ENCODE peak calls at places on chromosome 5, in nine cellular contexts. L is psoas muscle; C is PC-9; D is breast epithelium; J is HL-60; Y is CD8-positive, alpha-beta T cell; S is CD8-positive, alpha-beta memory T cell; N is neural progenitor cell; Z is heart right ventricle. U is an unnamed sample.

GRCh38 chr5:23269981-23270380 is 237.4 kb upstream of the PRDM9 start:
- DNase-seq in Y (no peak), D (no peak), C (no peak), J (no peak), Z (no peak), L (no peak), N (no peak), S (no peak), U (no peak)

GRCh38 chr5:55960779-55961178 is 34.0 kb downstream of the IL6ST start:
- DNase-seq in Y (no peak), Z (no peak), C (no peak), J (no peak), S (no peak), N (no peak), D (no peak), L (no peak), U (peak; percentile 36)

GRCh38 chr5:67648201-67648671 is 451.6 kb upstream of the CD180 start:
- DNase-seq in D (peak; percentile 58), C (no peak), Z (peak; percentile 74), J (no peak), L (peak; percentile 88), Y (no peak), N (no peak), S (no peak), U (no peak)

GRCh38 chr5:43652537-43653302 is 49.7 kb downstream of the NNT start:
- DNase-seq in S (no peak), N (no peak), C (no peak), Y (no peak), J (no peak), L (peak; percentile 51), D (no peak), Z (no peak), U (no peak)

GRCh38 chr5:76402880-76403712 is at the start of gene IQGAP2:
- DNase-seq in J (peak; percentile 70), S (peak; percentile 94), Z (peak; percentile 69), N (peak; percentile 87), D (peak; percentile 71), Y (peak; percentile 92), C (peak; percentile 39), L (peak; percentile 76), U (peak; percentile 95)

GRCh38 chr5:38922199-38922598 is 76.4 kb downstream of the OSMR start:
- DNase-seq in J (peak; percentile 4), Z (peak; percentile 33), N (peak; percentile 66), Y (no peak), D (no peak), S (peak; percentile 54), L (no peak), C (peak; percentile 75), U (no peak)

GRCh38 chr5:14327624-14328023 is 184.5 kb downstream of the TRIO start:
- DNase-seq in S (no peak), D (no peak), J (no peak), L (no peak), Z (no peak), C (no peak), N (no peak), Y (no peak), U (no peak)

GRCh38 chr5:2864515-2864914 is 113.0 kb upstream of the IRX2 start:
- DNase-seq in D (no peak), N (no peak), J (no peak), Y (no peak), L (no peak), S (no peak), Z (no peak), C (no peak), U (no peak)

GRCh38 chr5:124620743-124621142 is 125.7 kb downstream of the ZNF608 start:
- DNase-seq in L (no peak), J (no peak), S (no peak), D (no peak), Z (no peak), C (no peak), N (no peak), Y (no peak), U (no peak)

GRCh38 chr5:138974227-138975063 is 99.3 kb upstream of the LRRTM2 start:
- DNase-seq in Z (peak; percentile 33), L (no peak), D (no peak), Y (no peak), C (no peak), J (no peak), N (peak; percentile 34), S (no peak), U (no peak)

GRCh38 chr5:95823738-95824609 is 1.4 kb upstream of the GLRX start:
- DNase-seq in D (no peak), N (no peak), Z (peak; percentile 53), Y (peak; percentile 77), S (peak; percentile 79), L (peak; percentile 82), C (peak; percentile 65), J (peak; percentile 57), U (peak; percentile 89)

GRCh38 chr5:112737088-112737471 is 605 bp upstream of the APC start:
- DNase-seq in Y (no peak), N (peak; percentile 9), Z (no peak), C (no peak), S (no peak), D (no peak), J (no peak), L (no peak), U (no peak)

GRCh38 chr5:54135042-54135441 is 175.3 kb downstream of the ARL15 start:
- DNase-seq in Y (no peak), D (no peak), Z (no peak), N (no peak), S (no peak), C (no peak), J (no peak), L (no peak), U (no peak)

GRCh38 chr5:157571357-157571827 is 4.2 kb downstream of the ADAM19 start:
- DNase-seq in D (no peak), Z (no peak), Y (peak; percentile 32), J (peak; percentile 52), N (no peak), L (peak; percentile 60), C (peak; percentile 42), S (no peak), U (no peak)

DNA sequence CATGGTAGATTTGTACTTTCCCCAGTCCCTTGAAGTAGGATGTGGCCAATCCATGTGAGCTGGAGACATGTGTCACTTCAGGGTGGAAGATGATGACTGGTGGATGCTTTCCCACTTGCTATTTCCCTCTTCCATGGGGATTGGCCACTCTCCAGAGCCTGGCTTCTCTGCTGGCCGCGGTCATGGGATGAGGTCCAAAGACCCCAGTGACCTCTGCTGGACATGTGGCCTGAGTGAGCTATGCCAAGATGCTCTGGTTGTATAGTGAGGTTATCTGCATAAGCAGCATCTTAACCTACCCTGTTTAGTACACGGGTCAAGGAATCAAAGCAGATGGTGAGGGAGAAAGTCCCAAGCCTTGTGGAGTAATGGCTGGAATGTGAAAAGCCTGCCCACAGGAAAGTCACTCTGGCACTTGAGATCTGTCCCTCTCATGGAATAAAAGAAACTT is 47.1 kb downstream of the SH3PXD2B start:
- DNase-seq in S (no peak), N (no peak), Y (no peak), Z (no peak), D (no peak), L (no peak), J (no peak), C (no peak), U (no peak)
- H3K27ac ChIP-seq in S (no peak overlapping the region), N (no peak overlapping the region), Y (no peak overlapping the region), Z (no peak overlapping the region), D (peak overlapping the region; percentile 80), L (no peak overlapping the region), J (no peak overlapping the region), C (peak overlapping the region; percentile 74), U (peak overlapping the region; percentile 43)

GRCh38 chr5:140294753-140295152 is 8.1 kb downstream of the PFDN1 start:
- DNase-seq in D (no peak), Z (no peak), Y (no peak), N (no peak), J (no peak), S (no peak), L (no peak), C (no peak), U (no peak)
- H3K27ac ChIP-seq in D (peak overlapping the region; percentile 26), Z (peak overlapping the region; percentile 85), Y (no peak overlapping the region), N (no peak overlapping the region), J (no peak overlapping the region), S (no peak overlapping the region), L (peak overlapping the region; percentile 83), C (peak overlapping the region; percentile 45), U (peak overlapping the region; percentile 25)

GRCh38 chr5:181217111-181217804 is 5.8 kb upstream of the TRIM41 start:
- DNase-seq in N (peak; percentile 83), Y (peak; percentile 81), D (no peak), S (peak; percentile 76), J (no peak), Z (peak; percentile 52), L (peak; percentile 75), C (peak; percentile 69), U (peak; percentile 54)
- H3K27ac ChIP-seq in N (no peak overlapping the region), Y (peak overlapping the region; percentile 44), D (peak overlapping the region; percentile 74), S (peak overlapping the region; percentile 26), J (peak overlapping the region; percentile 1), Z (peak overlapping the region; percentile 68), L (peak overlapping the region; percentile 75), C (peak overlapping the region; percentile 25), U (peak overlapping the region; percentile 39)

GRCh38 chr5:51202161-51202560 is 181.1 kb upstream of the ISL1 start:
- DNase-seq in D (no peak), C (no peak), J (no peak), N (no peak), Z (no peak), Y (no peak), L (no peak), S (no peak), U (no peak)
- H3K27ac ChIP-seq in D (no peak overlapping the region), C (no peak overlapping the region), J (no peak overlapping the region), N (no peak overlapping the region), Z (no peak overlapping the region), Y (no peak overlapping the region), L (no peak overlapping the region), S (no peak overlapping the region), U (no peak overlapping the region)

GRCh38 chr5:153629027-153629426 is 138.6 kb downstream of the GRIA1 start:
- DNase-seq in J (no peak), D (no peak), C (peak; percentile 64), S (no peak), L (no peak), Z (no peak), N (peak; percentile 58), Y (no peak), U (peak; percentile 46)

GRCh38 chr5:153626836-153627235 is 136.4 kb downstream of the GRIA1 start:
- DNase-seq in L (no peak), Z (no peak), J (no peak), S (no peak), C (no peak), N (no peak), D (no peak), Y (no peak), U (no peak)

GRCh38 chr5:153632748-153633290 is 142.3 kb downstream of the GRIA1 start:
- DNase-seq in Y (no peak), Z (no peak), D (no peak), L (no peak), J (no peak), C (no peak), N (no peak), S (no peak), U (no peak)

GRCh38 chr5:153630546-153630945 is 140.1 kb downstream of the GRIA1 start:
- DNase-seq in D (no peak), Y (no peak), S (no peak), C (no peak), J (no peak), N (no peak), L (no peak), Z (no peak), U (no peak)

GRCh38 chr5:153629496-153629895 is 139.0 kb downstream of the GRIA1 start:
- DNase-seq in Z (no peak), J (no peak), C (no peak), S (no peak), Y (no peak), D (no peak), N (no peak), L (no peak), U (no peak)
- H3K27ac ChIP-seq in Z (peak overlapping the region; percentile 51), J (no peak overlapping the region), C (no peak overlapping the region), S (no peak overlapping the region), Y (no peak overlapping the region), D (no peak overlapping the region), N (no peak overlapping the region), L (no peak overlapping the region), U (peak overlapping the region; percentile 19)

U was measured in left lung.